ENCODE peak calls at places on chromosomes 5 and 9, in eight cellular contexts. B is heart right ventricle, U is cardiac fibroblast, R is hypothalamus, Q is thoracic aorta, L is D341Med, T is posterior cingulate gyrus, F is neural progenitor cell. A is an unnamed sample.

GRCh38 chr9:109117856-109118801 is 1.6 kb downstream of the TMEM245 start:
- DNase-seq in T (peak; percentile 76), R (no peak), B (no peak), U (peak; percentile 93), F (peak; percentile 61), L (peak; percentile 38), Q (no peak), A (no peak)

GRCh38 chr9:114641974-114642373 is 15.6 kb downstream of the TEX53 start:
- DNase-seq in T (no peak), U (no peak), R (no peak), B (no peak), F (no peak), Q (no peak), L (no peak), A (no peak)

GRCh38 chr9:117374076-117374740 is 40.6 kb downstream of the ASTN2 start:
- DNase-seq in L (no peak), R (no peak), T (no peak), Q (no peak), F (no peak), B (no peak), U (no peak), A (no peak)

GRCh38 chr5:77449981-77450380 is 42.1 kb downstream of the WDR41 start:
- DNase-seq in T (no peak), Q (no peak), U (peak; percentile 43), R (no peak), B (no peak), F (no peak), L (no peak), A (no peak)

GRCh38 chr5:121746763-121747162 is 104.9 kb upstream of the FTMT start:
- DNase-seq in B (no peak), R (no peak), T (no peak), F (no peak), U (no peak), L (no peak), Q (no peak), A (no peak)

GRCh38 chr9:734831-735511 is 106.5 kb upstream of the DMRT1 start:
- DNase-seq in L (no peak), F (no peak), R (no peak), Q (no peak), B (peak; percentile 56), T (peak; percentile 93), U (peak; percentile 97), A (no peak)

GRCh38 chr5:72702881-72703434 is 113.5 kb upstream of the TNPO1 start:
- DNase-seq in U (no peak), T (no peak), R (no peak), F (no peak), Q (no peak), L (no peak), B (no peak), A (no peak)

GRCh38 chr9:96071245-96072124 is 196.0 kb downstream of the ERCC6L2 start:
- DNase-seq in U (peak; percentile 35), T (peak; percentile 45), B (no peak), Q (no peak), L (no peak), F (peak; percentile 67), R (peak; percentile 5), A (no peak)

GRCh38 chr5:114243281-114243982 is 118.4 kb upstream of the KCNN2 start:
- DNase-seq in L (no peak), T (no peak), Q (no peak), B (no peak), F (no peak), R (no peak), U (peak; percentile 47), A (no peak)

A was measured in ureter.